ENCODE peak calls at places on chromosomes 6 and 20, in five cellular contexts. One of them, this sample, is unnamed.

GRCh38 chr6:53982361-53983050 is 128.7 kb upstream of the MLIP start:
- DNase-seq in substantia nigra: no peak
- DNase-seq in HFF-Myc: no peak
- DNase-seq in WTC11: no peak
- DNase-seq in fibroblast of lung: no peak
- DNase-seq in this sample: no peak

GRCh38 chr6:160029525-160029924 is 60.6 kb downstream of the IGF2R start:
- DNase-seq in HFF-Myc: no peak
- DNase-seq in fibroblast of lung: no peak
- DNase-seq in WTC11: no peak
- DNase-seq in substantia nigra: no peak
- DNase-seq in this sample: no peak

GRCh38 chr6:35309611-35310264 is 12.1 kb downstream of the DEF6 start:
- DNase-seq in WTC11: no peak
- DNase-seq in HFF-Myc: no peak
- DNase-seq in fibroblast of lung: no peak
- DNase-seq in substantia nigra: no peak
- DNase-seq in this sample: no peak

GRCh38 chr6:150711584-150712501 is 112.2 kb downstream of the PLEKHG1 start:
- DNase-seq in substantia nigra: peak
- DNase-seq in fibroblast of lung: peak
- DNase-seq in WTC11: no peak
- DNase-seq in HFF-Myc: no peak
- DNase-seq in this sample: peak

GRCh38 chr20:63499333-63499969 is 568 bp upstream of the EEF1A2 start:
- DNase-seq in WTC11: peak
- DNase-seq in HFF-Myc: no peak
- DNase-seq in substantia nigra: no peak
- DNase-seq in fibroblast of lung: no peak
- DNase-seq in this sample: peak

GRCh38 chr6:34362909-34363713 is 29.4 kb downstream of the NUDT3 start:
- DNase-seq in WTC11: no peak
- DNase-seq in HFF-Myc: no peak
- DNase-seq in substantia nigra: no peak
- DNase-seq in fibroblast of lung: no peak
- DNase-seq in this sample: no peak

GRCh38 chr6:119444642-119445557 is 95.3 kb upstream of the MAN1A1 start:
- DNase-seq in fibroblast of lung: peak
- DNase-seq in substantia nigra: no peak
- DNase-seq in WTC11: no peak
- DNase-seq in HFF-Myc: no peak
- DNase-seq in this sample: no peak

GRCh38 chr6:90860822-90861601 is 274.1 kb upstream of the MAP3K7 start:
- DNase-seq in substantia nigra: no peak
- DNase-seq in fibroblast of lung: peak
- DNase-seq in WTC11: no peak
- DNase-seq in HFF-Myc: no peak
- DNase-seq in this sample: no peak

GRCh38 chr6:5752282-5752681 is 254.4 kb downstream of the NRN1 start:
- DNase-seq in WTC11: no peak
- DNase-seq in fibroblast of lung: peak
- DNase-seq in substantia nigra: no peak
- DNase-seq in HFF-Myc: peak
- DNase-seq in this sample: no peak